ENCODE peak calls at places on chromosomes 12 and 14, in ten cellular contexts. N, E, T, J, S, B, Z, I, X and C are unnamed samples.
A peak's percentile ranks its signal among the peaks of the same experiment; 100 is the strongest.

GRCh38 chr12:53267309-53268008 is 640 bp upstream of the ESPL1 start:
- DNase-seq in N (no peak), E (no peak), T (no peak), J (no peak), S (no peak), B (no peak), Z (no peak), I (peak; percentile 14), X (peak; percentile 7), C (no peak)

GRCh38 chr12:697426-697825 is 34.2 kb upstream of the NINJ2 start:
- DNase-seq in N (no peak), E (no peak), T (no peak), J (no peak), S (no peak), B (no peak), Z (no peak), I (no peak), X (no peak), C (no peak)

GRCh38 chr12:30965613-30965985 is 39.1 kb downstream of the TSPAN11 start:
- DNase-seq in N (no peak), E (no peak), T (no peak), J (no peak), S (no peak), B (no peak), Z (no peak), I (no peak), X (no peak), C (peak; percentile 30)

GRCh38 chr14:93648440-93649168 is 139.7 kb downstream of the PRIMA1 start:
- DNase-seq in N (peak; percentile 6), E (no peak), T (no peak), J (no peak), S (no peak), B (no peak), Z (no peak), I (no peak), X (peak; percentile 1), C (no peak)

GRCh38 chr14:67710209-67710608 is 8.5 kb downstream of the RDH12 start:
- DNase-seq in N (no peak), E (no peak), T (no peak), J (no peak), S (no peak), B (no peak), Z (no peak), I (no peak), X (no peak), C (no peak)

GRCh38 chr12:113185180-113186032 is at the start of the genes DDX54 and RITA1:
- DNase-seq in N (peak; percentile 65), E (peak; percentile 85), T (peak; percentile 84), J (peak; percentile 39), S (peak; percentile 71), B (peak; percentile 69), Z (peak; percentile 61), I (peak; percentile 77), X (peak; percentile 82), C (peak; percentile 85)

GRCh38 chr12:29234965-29235364 is 85.9 kb downstream of the FAR2 start:
- DNase-seq in N (no peak), E (no peak), T (no peak), J (no peak), S (no peak), B (no peak), Z (no peak), I (no peak), X (no peak), C (peak; percentile 96)

GRCh38 chr14:59464651-59465569 is at the start of gene GPR135:
- DNase-seq in N (peak; percentile 68), E (peak; percentile 83), T (peak; percentile 80), J (peak; percentile 30), S (peak; percentile 20), B (peak; percentile 38), Z (no peak), I (no peak), X (peak; percentile 11), C (peak; percentile 71)

GRCh38 chr12:85007836-85008235 is 28.2 kb downstream of the TSPAN19 start:
- DNase-seq in N (no peak), E (no peak), T (no peak), J (no peak), S (no peak), B (no peak), Z (peak; percentile 9), I (peak; percentile 1), X (no peak), C (peak; percentile 59)

GRCh38 chr12:1933342-1933992 is 15.0 kb upstream of the CACNA2D4 start:
- DNase-seq in N (no peak), E (no peak), T (peak; percentile 71), J (no peak), S (no peak), B (no peak), Z (no peak), I (peak; percentile 69), X (no peak), C (no peak)

GRCh38 chr14:97262336-97262735 is 465.2 kb downstream of the VRK1 start:
- DNase-seq in N (no peak), E (no peak), T (no peak), J (no peak), S (no peak), B (no peak), Z (no peak), I (no peak), X (no peak), C (no peak)

GRCh38 chr12:103884316-103884715 is 43.3 kb upstream of the NT5DC3 start:
- DNase-seq in N (peak; percentile 36), E (no peak), T (peak; percentile 65), J (no peak), S (no peak), B (peak; percentile 10), Z (no peak), I (no peak), X (no peak), C (peak; percentile 72)

GRCh38 chr14:36514278-36515104 is 5.5 kb downstream of the NKX2-1 start:
- DNase-seq in N (peak; percentile 81), E (peak; percentile 64), T (peak; percentile 6), J (no peak), S (no peak), B (no peak), Z (no peak), I (no peak), X (no peak), C (no peak)

GRCh38 chr12:113802966-113803828 is 162.9 kb downstream of the RBM19 start:
- DNase-seq in N (no peak), E (no peak), T (no peak), J (no peak), S (no peak), B (no peak), Z (no peak), I (no peak), X (no peak), C (no peak)

GRCh38 chr14:65255029-65255545 is 152.8 kb upstream of the MAX start:
- DNase-seq in N (no peak), E (no peak), T (no peak), J (peak; percentile 27), S (no peak), B (no peak), Z (peak; percentile 68), I (peak; percentile 23), X (no peak), C (no peak)

GRCh38 chr14:30389901-30390394 is 169.0 kb upstream of the G2E3 start:
- DNase-seq in N (no peak), E (no peak), T (no peak), J (no peak), S (no peak), B (no peak), Z (no peak), I (no peak), X (no peak), C (no peak)